ENCODE peak calls at places on chromosomes 7 and 10, in nine cellular contexts. Q is lung; T is colonic mucosa; W is transverse colon; E is Panc1; O is mammary epithelial cell; P is SJSA1; Z is spleen; X is effector memory CD4-positive, alpha-beta T cell. L is an unnamed sample.

GRCh38 chr7:107045195-107045960 is 873 bp downstream of the PRKAR2B start:
- DNase-seq in Q (no peak), T (no peak), W (no peak), E (no peak), O (no peak), P (no peak), Z (no peak), X (no peak), L (no peak)

GRCh38 chr7:129489491-129489890 is 12.8 kb upstream of the SMKR1 start:
- DNase-seq in Q (no peak), T (no peak), W (no peak), E (no peak), O (no peak), P (peak; percentile 70), Z (no peak), X (no peak), L (no peak)

GRCh38 chr7:106057962-106058901 is 53.9 kb downstream of the SYPL1 start:
- DNase-seq in Q (peak; percentile 73), T (peak; percentile 77), W (peak; percentile 69), E (no peak), O (peak; percentile 88), P (no peak), Z (peak; percentile 93), X (no peak), L (peak; percentile 34)

GRCh38 chr7:40008218-40008815 is 58.3 kb downstream of the CDK13 start:
- DNase-seq in Q (no peak), T (no peak), W (no peak), E (peak; percentile 7), O (peak; percentile 77), P (no peak), Z (no peak), X (no peak), L (no peak)

GRCh38 chr10:73159038-73159648 is 8.7 kb downstream of the ECD start:
- DNase-seq in Q (peak; percentile 39), T (peak; percentile 54), W (peak; percentile 61), E (peak; percentile 25), O (peak; percentile 30), P (no peak), Z (no peak), X (peak; percentile 22), L (no peak)

GRCh38 chr7:92404170-92404614 is 43.1 kb upstream of the GATAD1 start:
- DNase-seq in Q (no peak), T (no peak), W (no peak), E (no peak), O (no peak), P (no peak), Z (no peak), X (no peak), L (no peak)

GRCh38 chr7:319267-319661 is 29.3 kb downstream of the FOXL3 start:
- DNase-seq in Q (no peak), T (no peak), W (no peak), E (no peak), O (no peak), P (no peak), Z (peak; percentile 63), X (no peak), L (no peak)

GRCh38 chr10:95467162-95467599 is 94.0 kb downstream of the SORBS1 start:
- DNase-seq in Q (no peak), T (peak; percentile 64), W (peak; percentile 60), E (no peak), O (peak; percentile 55), P (no peak), Z (no peak), X (no peak), L (no peak)

GRCh38 chr7:80875537-80876120 is 43.2 kb downstream of the SEMA3C start:
- DNase-seq in Q (no peak), T (no peak), W (no peak), E (no peak), O (no peak), P (no peak), Z (no peak), X (no peak), L (no peak)

GRCh38 chr10:35400600-35401268 is 64.4 kb downstream of the CCNY start:
- DNase-seq in Q (no peak), T (no peak), W (no peak), E (no peak), O (no peak), P (no peak), Z (no peak), X (no peak), L (no peak)

GRCh38 chr10:35397953-35398352 is 61.6 kb downstream of the CCNY start:
- DNase-seq in Q (no peak), T (no peak), W (no peak), E (no peak), O (no peak), P (no peak), Z (no peak), X (no peak), L (no peak)

GRCh38 chr10:35398888-35399287 is 62.6 kb downstream of the CCNY start:
- DNase-seq in Q (no peak), T (no peak), W (no peak), E (no peak), O (no peak), P (no peak), Z (no peak), X (no peak), L (no peak)

GRCh38 chr10:35398355-35398754 is 62.0 kb downstream of the CCNY start:
- DNase-seq in Q (no peak), T (no peak), W (no peak), E (no peak), O (no peak), P (no peak), Z (no peak), X (no peak), L (no peak)

GRCh38 chr10:35399414-35400009 is 63.2 kb downstream of the CCNY start:
- DNase-seq in Q (no peak), T (no peak), W (no peak), E (no peak), O (no peak), P (no peak), Z (no peak), X (no peak), L (no peak)
- H3K4me1 ChIP-seq in Q (peaks cover 64% of the 10 kb centered on the region), T (no peaks in the 10 kb centered on the region), W (no peaks in the 10 kb centered on the region), E (no peaks in the 10 kb centered on the region), O (no peaks in the 10 kb centered on the region), P (peaks cover 8% of the 10 kb centered on the region), Z (peaks cover 3% of the 10 kb centered on the region), X (peaks cover 2% of the 10 kb centered on the region), L (peaks cover 68% of the 10 kb centered on the region)

DNA sequence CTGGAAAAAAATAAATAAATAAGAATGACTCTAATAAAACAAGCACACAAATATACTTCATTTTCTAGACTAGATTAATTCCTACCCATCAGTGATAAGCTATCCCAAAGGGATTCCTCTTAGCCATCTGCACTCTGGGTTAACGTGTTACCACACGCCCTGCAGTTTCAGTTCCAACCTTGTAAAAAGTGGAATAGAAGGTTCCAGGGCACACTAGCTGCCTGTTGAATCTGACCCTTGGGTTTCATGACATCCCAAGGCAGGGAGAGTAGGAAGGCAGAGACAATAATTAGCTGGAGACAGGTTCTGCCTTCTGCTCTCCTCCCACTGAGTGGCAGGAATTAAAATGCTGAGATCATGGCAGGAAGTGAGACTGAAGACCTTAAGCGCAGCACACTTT is 33.5 kb downstream of the SLC37A3 start:
- DNase-seq in Q (no peak), T (peak; percentile 55), W (no peak), E (no peak), O (peak; percentile 84), P (no peak), Z (no peak), X (no peak), L (no peak)
- H3K36me3 ChIP-seq in Q (peaks cover 3% of the 10 kb centered on the region), T (no peaks in the 10 kb centered on the region), W (no peaks in the 10 kb centered on the region), E (no peaks in the 10 kb centered on the region), O (no peaks in the 10 kb centered on the region), P (peaks cover 2% of the 10 kb centered on the region), Z (peaks cover 12% of the 10 kb centered on the region), X (peaks cover 10% of the 10 kb centered on the region), L (peaks cover 6% of the 10 kb centered on the region)

GRCh38 chr7:112985377-112985987 is 101.1 kb downstream of the GPR85 start:
- DNase-seq in Q (no peak), T (no peak), W (no peak), E (no peak), O (peak; percentile 60), P (no peak), Z (no peak), X (no peak), L (no peak)

GRCh38 chr7:112986256-112987031 is 100.2 kb downstream of the GPR85 start:
- DNase-seq in Q (no peak), T (no peak), W (no peak), E (no peak), O (peak; percentile 45), P (no peak), Z (no peak), X (no peak), L (no peak)

GRCh38 chr7:112987171-112987570 is 99.5 kb downstream of the GPR85 start:
- DNase-seq in Q (no peak), T (no peak), W (no peak), E (no peak), O (no peak), P (no peak), Z (no peak), X (no peak), L (no peak)

GRCh38 chr7:112982441-112983063 is 104.1 kb downstream of the GPR85 start:
- DNase-seq in Q (no peak), T (no peak), W (no peak), E (no peak), O (no peak), P (no peak), Z (no peak), X (no peak), L (no peak)

DNA sequence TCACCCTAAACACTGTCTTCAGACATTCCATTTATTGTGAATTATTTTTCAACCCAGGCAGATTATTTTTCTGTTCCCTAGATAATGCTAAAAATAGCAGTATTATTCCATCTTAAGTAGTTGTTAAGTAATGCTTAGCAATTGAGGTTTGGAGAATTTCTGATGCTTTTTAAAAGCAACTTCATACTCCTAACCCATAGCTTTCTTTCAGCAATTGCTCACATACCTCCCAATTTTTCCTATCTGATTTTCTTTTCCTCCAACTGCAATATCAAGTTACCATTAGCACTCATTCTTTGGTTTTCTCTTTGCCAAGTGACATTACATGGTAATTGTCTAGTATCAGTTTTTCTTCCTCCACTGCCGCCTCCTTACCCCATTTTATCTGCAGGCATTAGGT is 104.7 kb downstream of the GPR85 start:
- DNase-seq in Q (no peak), T (no peak), W (no peak), E (no peak), O (no peak), P (no peak), Z (no peak), X (no peak), L (no peak)
- H3K27ac ChIP-seq in Q (peak overlapping the region; percentile 60), T (no peak overlapping the region), W (no peak overlapping the region), E (no peak overlapping the region), O (no peak overlapping the region), P (no peak overlapping the region), Z (no peak overlapping the region), X (no peak overlapping the region), L (no peak overlapping the region)

DNA sequence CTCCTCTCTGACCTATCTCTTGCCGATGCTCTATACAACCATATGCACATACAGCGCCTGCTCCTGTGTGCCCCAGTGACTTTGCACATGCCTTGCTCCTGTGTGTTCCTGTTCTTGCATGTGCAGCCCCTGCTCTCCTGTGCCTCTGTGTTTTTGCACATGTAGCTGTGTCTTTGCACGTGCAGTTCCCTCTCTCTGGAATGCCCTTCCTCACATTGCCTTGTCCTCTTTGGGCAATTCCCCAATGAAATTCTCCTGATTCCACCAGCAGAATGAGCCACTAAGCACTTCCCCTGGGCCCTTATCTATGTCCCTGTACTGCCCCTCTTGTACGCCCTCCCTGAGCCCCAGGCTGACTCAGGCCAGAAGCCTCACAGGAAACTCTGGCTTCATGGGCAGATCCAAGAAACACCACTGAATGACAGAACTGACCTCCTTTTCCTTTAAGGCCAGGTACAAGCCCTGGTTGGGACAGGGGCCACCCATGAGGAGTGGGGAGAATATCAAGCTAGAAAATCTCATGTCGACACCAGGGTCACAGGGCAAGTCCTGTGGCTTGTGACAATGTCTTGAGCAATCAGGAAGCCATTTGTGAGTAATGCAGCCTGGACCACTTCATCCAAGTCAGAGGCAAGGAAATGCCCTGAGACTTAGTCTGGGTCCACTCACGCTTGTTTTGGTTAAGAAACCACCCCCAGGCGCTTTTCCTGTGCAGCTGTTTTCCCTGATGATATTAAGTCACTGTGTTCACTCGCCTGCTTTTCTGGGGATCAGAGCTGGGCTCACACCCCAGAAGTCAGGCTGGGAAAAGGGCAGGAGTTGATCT is 1.9 kb upstream of the ARHGAP22 start:
- DNase-seq in Q (peak; percentile 34), T (peak; percentile 19), W (peak; percentile 25), E (peak; percentile 64), O (peak; percentile 94), P (peak; percentile 70), Z (no peak), X (no peak), L (no peak)
- H3K4me1 ChIP-seq in Q (no peaks in the 10 kb centered on the region), T (peaks cover 9% of the 10 kb centered on the region), W (peaks cover 8% of the 10 kb centered on the region), E (no peaks in the 10 kb centered on the region), O (peaks cover 55% of the 10 kb centered on the region), P (peaks cover 40% of the 10 kb centered on the region), Z (peaks cover 8% of the 10 kb centered on the region), X (no peaks in the 10 kb centered on the region), L (peaks cover 13% of the 10 kb centered on the region)

L was measured in esophagus squamous epithelium.